ENCODE peak calls at places on chromosome 14, in eight cellular contexts. One of them, this sample, is unnamed.

GRCh38 chr14:52824479-52824878 is 33.1 kb upstream of the GNPNAT1 start:
- DNase-seq in ovary: no peak
- DNase-seq in bronchial epithelial cell: no peak
- DNase-seq in neural progenitor cell: no peak
- DNase-seq in lung: no peak
- DNase-seq in endodermal cell: no peak
- DNase-seq in NT2/D1: no peak
- DNase-seq in lower lobe of right lung: no peak
- DNase-seq in this sample: no peak

GRCh38 chr14:67636361-67636919 is 16.7 kb downstream of the ARG2 start:
- DNase-seq in ovary: no peak
- DNase-seq in bronchial epithelial cell: peak; percentile 61
- DNase-seq in neural progenitor cell: no peak
- DNase-seq in lung: no peak
- DNase-seq in endodermal cell: no peak
- DNase-seq in NT2/D1: no peak
- DNase-seq in lower lobe of right lung: no peak
- DNase-seq in this sample: no peak

GRCh38 chr14:100449225-100449987 is 126.3 kb downstream of the SLC25A47 start:
- DNase-seq in ovary: no peak
- DNase-seq in bronchial epithelial cell: no peak
- DNase-seq in neural progenitor cell: no peak
- DNase-seq in lung: no peak
- DNase-seq in endodermal cell: peak; percentile 45
- DNase-seq in NT2/D1: no peak
- DNase-seq in lower lobe of right lung: no peak
- DNase-seq in this sample: no peak

GRCh38 chr14:50381823-50382287 is 14.8 kb downstream of the CDKL1 start:
- DNase-seq in ovary: no peak
- DNase-seq in bronchial epithelial cell: no peak
- DNase-seq in neural progenitor cell: no peak
- DNase-seq in lung: no peak
- DNase-seq in endodermal cell: no peak
- DNase-seq in NT2/D1: no peak
- DNase-seq in lower lobe of right lung: no peak
- DNase-seq in this sample: peak; percentile 41

GRCh38 chr14:44463386-44464004 is 43.6 kb downstream of the FSCB start:
- DNase-seq in ovary: no peak
- DNase-seq in bronchial epithelial cell: no peak
- DNase-seq in neural progenitor cell: no peak
- DNase-seq in lung: no peak
- DNase-seq in endodermal cell: no peak
- DNase-seq in NT2/D1: no peak
- DNase-seq in lower lobe of right lung: no peak
- DNase-seq in this sample: no peak

GRCh38 chr14:60349663-60350365 is 100.8 kb downstream of the PPM1A start:
- DNase-seq in ovary: peak; percentile 11
- DNase-seq in bronchial epithelial cell: peak; percentile 48
- DNase-seq in neural progenitor cell: peak; percentile 75
- DNase-seq in lung: no peak
- DNase-seq in endodermal cell: peak; percentile 71
- DNase-seq in NT2/D1: peak; percentile 13
- DNase-seq in lower lobe of right lung: no peak
- DNase-seq in this sample: peak; percentile 16

GRCh38 chr14:52835122-52835903 is 43.9 kb upstream of the GNPNAT1 start:
- DNase-seq in ovary: no peak
- DNase-seq in bronchial epithelial cell: peak; percentile 62
- DNase-seq in neural progenitor cell: peak; percentile 39
- DNase-seq in lung: peak; percentile 30
- DNase-seq in endodermal cell: peak; percentile 71
- DNase-seq in NT2/D1: peak; percentile 40
- DNase-seq in lower lobe of right lung: no peak
- DNase-seq in this sample: no peak

GRCh38 chr14:96783306-96784224 is 13.6 kb upstream of the VRK1 start:
- DNase-seq in ovary: no peak
- DNase-seq in bronchial epithelial cell: peak; percentile 59
- DNase-seq in neural progenitor cell: no peak
- DNase-seq in lung: peak; percentile 38
- DNase-seq in endodermal cell: no peak
- DNase-seq in NT2/D1: no peak
- DNase-seq in lower lobe of right lung: no peak
- DNase-seq in this sample: no peak

DNA sequence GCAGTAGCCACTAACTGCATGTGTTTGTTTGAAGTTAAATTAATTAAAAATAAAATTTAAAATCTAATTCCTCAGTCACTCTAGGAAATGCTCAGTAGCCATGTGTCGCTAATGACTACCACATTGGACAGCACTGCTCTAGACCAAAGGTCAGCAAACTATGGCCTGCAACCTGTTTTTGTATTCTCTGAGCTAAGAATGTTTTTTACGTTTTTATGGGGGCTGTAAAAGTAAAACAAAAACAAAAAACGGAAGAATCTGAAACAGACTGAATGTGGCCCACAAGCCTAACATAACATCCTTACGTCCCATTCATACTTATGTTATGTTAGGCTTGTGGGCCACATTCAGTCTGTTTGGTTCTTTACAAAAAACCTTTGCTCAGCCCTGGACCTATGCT is 57.8 kb downstream of the LIN52 start:
- DNase-seq in ovary: no peak
- DNase-seq in bronchial epithelial cell: no peak
- DNase-seq in neural progenitor cell: no peak
- DNase-seq in lung: no peak
- DNase-seq in endodermal cell: no peak
- DNase-seq in NT2/D1: no peak
- DNase-seq in lower lobe of right lung: no peak
- DNase-seq in this sample: no peak
- H3K27me3 ChIP-seq in ovary: no peaks in the 10 kb centered on the region
- H3K27me3 ChIP-seq in bronchial epithelial cell: no peaks in the 10 kb centered on the region
- H3K27me3 ChIP-seq in neural progenitor cell: no peaks in the 10 kb centered on the region
- H3K27me3 ChIP-seq in lung: no peaks in the 10 kb centered on the region
- H3K27me3 ChIP-seq in endodermal cell: no peaks in the 10 kb centered on the region
- H3K27me3 ChIP-seq in NT2/D1: no peaks in the 10 kb centered on the region
- H3K27me3 ChIP-seq in lower lobe of right lung: no peaks in the 10 kb centered on the region
- H3K27me3 ChIP-seq in this sample: no peaks in the 10 kb centered on the region

GRCh38 chr14:70908918-70909641 is 1.8 kb downstream of the PCNX1 start:
- DNase-seq in ovary: no peak
- DNase-seq in bronchial epithelial cell: no peak
- DNase-seq in neural progenitor cell: no peak
- DNase-seq in lung: no peak
- DNase-seq in endodermal cell: no peak
- DNase-seq in NT2/D1: no peak
- DNase-seq in lower lobe of right lung: no peak
- DNase-seq in this sample: no peak
- H3K4me3 ChIP-seq in ovary: peak overlapping the region; percentile 98
- H3K4me3 ChIP-seq in bronchial epithelial cell: peak overlapping the region; percentile 59
- H3K4me3 ChIP-seq in neural progenitor cell: peak overlapping the region; percentile 95
- H3K4me3 ChIP-seq in lung: peak overlapping the region; percentile 70
- H3K4me3 ChIP-seq in endodermal cell: peak overlapping the region; percentile 99
- H3K4me3 ChIP-seq in NT2/D1: peak overlapping the region; percentile 84
- H3K4me3 ChIP-seq in lower lobe of right lung: peak overlapping the region; percentile 99
- H3K4me3 ChIP-seq in this sample: peak overlapping the region; percentile 96

DNA sequence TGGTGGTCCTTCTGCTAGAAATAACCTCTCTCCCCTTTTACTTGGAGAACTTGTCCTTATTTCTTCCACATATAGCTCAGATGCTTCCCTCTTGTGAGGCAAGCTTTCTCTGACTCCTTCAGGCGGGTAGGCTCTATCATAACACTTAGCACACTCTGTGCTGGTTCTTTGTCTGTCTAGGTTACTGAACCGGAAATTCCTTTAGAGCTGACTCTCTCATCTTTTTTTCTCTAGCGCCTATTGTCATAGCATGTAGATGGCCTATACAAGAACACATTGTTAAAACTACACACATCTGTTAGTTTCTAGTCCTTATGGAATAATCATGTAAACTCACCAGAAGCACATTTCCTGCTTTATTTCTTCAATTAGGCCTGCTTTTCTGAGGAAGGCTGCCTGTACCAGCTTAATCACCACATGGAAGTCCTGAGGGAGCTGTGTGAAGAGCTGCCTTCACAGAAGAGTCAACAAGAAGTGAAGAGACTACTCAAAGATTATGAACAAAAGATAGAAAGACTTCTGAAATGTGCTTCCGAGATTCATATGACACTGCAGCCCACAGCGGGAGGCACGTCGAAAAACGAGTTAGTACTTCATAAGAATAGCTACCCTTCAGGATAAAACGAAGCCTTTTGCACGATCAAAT is 143.9 kb downstream of the SYNE2 start:
- DNase-seq in ovary: no peak
- DNase-seq in bronchial epithelial cell: peak; percentile 39
- DNase-seq in neural progenitor cell: no peak
- DNase-seq in lung: no peak
- DNase-seq in endodermal cell: no peak
- DNase-seq in NT2/D1: no peak
- DNase-seq in lower lobe of right lung: no peak
- DNase-seq in this sample: no peak
- H3K36me3 ChIP-seq in ovary: no peaks in the 10 kb centered on the region
- H3K36me3 ChIP-seq in bronchial epithelial cell: peaks cover 5% of the 10 kb centered on the region
- H3K36me3 ChIP-seq in neural progenitor cell: peaks cover 11% of the 10 kb centered on the region
- H3K36me3 ChIP-seq in lung: peaks cover 37% of the 10 kb centered on the region
- H3K36me3 ChIP-seq in endodermal cell: peaks cover 41% of the 10 kb centered on the region
- H3K36me3 ChIP-seq in NT2/D1: peaks cover 22% of the 10 kb centered on the region
- H3K36me3 ChIP-seq in lower lobe of right lung: peaks cover 73% of the 10 kb centered on the region
- H3K36me3 ChIP-seq in this sample: no peaks in the 10 kb centered on the region

GRCh38 chr14:101560534-101561113 is 671 bp upstream of the DIO3 start:
- DNase-seq in ovary: no peak
- DNase-seq in bronchial epithelial cell: no peak
- DNase-seq in neural progenitor cell: no peak
- DNase-seq in lung: no peak
- DNase-seq in endodermal cell: no peak
- DNase-seq in NT2/D1: no peak
- DNase-seq in lower lobe of right lung: peak; percentile 0
- DNase-seq in this sample: no peak

GRCh38 chr14:101563352-101563653 is 2.0 kb downstream of the DIO3 start:
- DNase-seq in ovary: no peak
- DNase-seq in bronchial epithelial cell: no peak
- DNase-seq in neural progenitor cell: no peak
- DNase-seq in lung: no peak
- DNase-seq in endodermal cell: no peak
- DNase-seq in NT2/D1: no peak
- DNase-seq in lower lobe of right lung: no peak
- DNase-seq in this sample: no peak

GRCh38 chr14:101561145-101561896 is at the start of gene DIO3:
- DNase-seq in ovary: no peak
- DNase-seq in bronchial epithelial cell: no peak
- DNase-seq in neural progenitor cell: peak; percentile 96
- DNase-seq in lung: no peak
- DNase-seq in endodermal cell: peak; percentile 96
- DNase-seq in NT2/D1: peak; percentile 68
- DNase-seq in lower lobe of right lung: peak; percentile 37
- DNase-seq in this sample: no peak

GRCh38 chr14:101562659-101563351 is 1.5 kb downstream of the DIO3 start:
- DNase-seq in ovary: no peak
- DNase-seq in bronchial epithelial cell: no peak
- DNase-seq in neural progenitor cell: no peak
- DNase-seq in lung: no peak
- DNase-seq in endodermal cell: no peak
- DNase-seq in NT2/D1: no peak
- DNase-seq in lower lobe of right lung: peak; percentile 11
- DNase-seq in this sample: no peak

GRCh38 chr14:101561897-101562490 is 699 bp downstream of the DIO3 start:
- DNase-seq in ovary: no peak
- DNase-seq in bronchial epithelial cell: no peak
- DNase-seq in neural progenitor cell: no peak
- DNase-seq in lung: no peak
- DNase-seq in endodermal cell: no peak
- DNase-seq in NT2/D1: no peak
- DNase-seq in lower lobe of right lung: no peak
- DNase-seq in this sample: no peak
- H3K27me3 ChIP-seq in ovary: no peaks in the 10 kb centered on the region
- H3K27me3 ChIP-seq in bronchial epithelial cell: peaks cover 50% of the 10 kb centered on the region
- H3K27me3 ChIP-seq in neural progenitor cell: peaks cover 96% of the 10 kb centered on the region
- H3K27me3 ChIP-seq in lung: peaks cover 9% of the 10 kb centered on the region
- H3K27me3 ChIP-seq in endodermal cell: peaks cover 66% of the 10 kb centered on the region
- H3K27me3 ChIP-seq in NT2/D1: peaks cover 88% of the 10 kb centered on the region
- H3K27me3 ChIP-seq in lower lobe of right lung: peaks cover 74% of the 10 kb centered on the region
- H3K27me3 ChIP-seq in this sample: peaks cover 82% of the 10 kb centered on the region

GRCh38 chr14:33948143-33948962 is 2.5 kb downstream of the EGLN3 start:
- DNase-seq in ovary: no peak
- DNase-seq in bronchial epithelial cell: no peak
- DNase-seq in neural progenitor cell: no peak
- DNase-seq in lung: no peak
- DNase-seq in endodermal cell: peak; percentile 17
- DNase-seq in NT2/D1: no peak
- DNase-seq in lower lobe of right lung: no peak
- DNase-seq in this sample: no peak

GRCh38 chr14:33945329-33945728 is 5.5 kb downstream of the EGLN3 start:
- DNase-seq in ovary: no peak
- DNase-seq in bronchial epithelial cell: no peak
- DNase-seq in neural progenitor cell: no peak
- DNase-seq in lung: no peak
- DNase-seq in endodermal cell: no peak
- DNase-seq in NT2/D1: no peak
- DNase-seq in lower lobe of right lung: no peak
- DNase-seq in this sample: no peak

GRCh38 chr14:33949051-33950037 is 1.5 kb downstream of the EGLN3 start:
- DNase-seq in ovary: no peak
- DNase-seq in bronchial epithelial cell: no peak
- DNase-seq in neural progenitor cell: no peak
- DNase-seq in lung: no peak
- DNase-seq in endodermal cell: peak; percentile 46
- DNase-seq in NT2/D1: no peak
- DNase-seq in lower lobe of right lung: no peak
- DNase-seq in this sample: no peak

GRCh38 chr14:33943484-33943883 is 7.4 kb downstream of the EGLN3 start:
- DNase-seq in ovary: no peak
- DNase-seq in bronchial epithelial cell: no peak
- DNase-seq in neural progenitor cell: no peak
- DNase-seq in lung: no peak
- DNase-seq in endodermal cell: peak; percentile 28
- DNase-seq in NT2/D1: no peak
- DNase-seq in lower lobe of right lung: no peak
- DNase-seq in this sample: no peak

GRCh38 chr14:33946679-33947078 is 4.2 kb downstream of the EGLN3 start:
- DNase-seq in ovary: no peak
- DNase-seq in bronchial epithelial cell: no peak
- DNase-seq in neural progenitor cell: no peak
- DNase-seq in lung: no peak
- DNase-seq in endodermal cell: no peak
- DNase-seq in NT2/D1: no peak
- DNase-seq in lower lobe of right lung: no peak
- DNase-seq in this sample: no peak
- H3K4me3 ChIP-seq in ovary: no peak overlapping the region
- H3K4me3 ChIP-seq in bronchial epithelial cell: no peak overlapping the region
- H3K4me3 ChIP-seq in neural progenitor cell: peak overlapping the region; percentile 65
- H3K4me3 ChIP-seq in lung: no peak overlapping the region
- H3K4me3 ChIP-seq in endodermal cell: peak overlapping the region; percentile 56
- H3K4me3 ChIP-seq in NT2/D1: no peak overlapping the region
- H3K4me3 ChIP-seq in lower lobe of right lung: no peak overlapping the region
- H3K4me3 ChIP-seq in this sample: no peak overlapping the region

DNA sequence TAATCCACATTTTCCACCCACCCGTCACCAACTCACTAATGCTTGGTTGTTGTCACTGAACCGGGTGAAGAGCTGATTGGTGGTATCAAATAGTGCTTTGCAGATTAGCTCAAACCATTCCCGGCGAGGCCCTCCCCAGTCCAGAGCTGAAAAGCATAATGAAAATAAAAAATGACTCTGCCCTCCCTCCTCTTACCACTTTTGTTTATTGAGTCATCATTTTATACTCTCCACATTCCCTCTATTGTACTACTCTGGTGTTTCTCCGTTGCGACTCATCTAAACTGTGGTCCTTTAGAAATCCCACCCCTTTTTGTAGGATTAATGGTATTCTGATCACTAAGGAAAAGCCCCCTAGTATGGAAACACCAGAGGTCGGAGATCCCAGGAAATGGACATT is 42.2 kb downstream of the AREL1 start:
- DNase-seq in ovary: no peak
- DNase-seq in bronchial epithelial cell: no peak
- DNase-seq in neural progenitor cell: no peak
- DNase-seq in lung: no peak
- DNase-seq in endodermal cell: no peak
- DNase-seq in NT2/D1: no peak
- DNase-seq in lower lobe of right lung: no peak
- DNase-seq in this sample: no peak
- H3K36me3 ChIP-seq in ovary: no peaks in the 10 kb centered on the region
- H3K36me3 ChIP-seq in bronchial epithelial cell: peaks cover 20% of the 10 kb centered on the region
- H3K36me3 ChIP-seq in neural progenitor cell: peaks cover 5% of the 10 kb centered on the region
- H3K36me3 ChIP-seq in lung: peaks cover 52% of the 10 kb centered on the region
- H3K36me3 ChIP-seq in endodermal cell: peaks cover 90% of the 10 kb centered on the region
- H3K36me3 ChIP-seq in NT2/D1: peaks cover 83% of the 10 kb centered on the region
- H3K36me3 ChIP-seq in lower lobe of right lung: peaks cover 100% of the 10 kb centered on the region
- H3K36me3 ChIP-seq in this sample: peaks cover 3% of the 10 kb centered on the region

This sample was measured in kidney epithelial cell.